ENCODE peak calls at places on chromosomes 6 and 20, in eight cellular contexts. E, F, S, X, B, K, P and G are unnamed samples.

GRCh38 chr6:14270925-14271791 is 153.6 kb downstream of the CD83 start:
- DNase-seq in E (peak), F (no peak), S (peak), X (peak), B (peak), K (peak), P (no peak), G (no peak)

GRCh38 chr6:24827162-24827561 is 28.4 kb upstream of the ARMH2 start:
- DNase-seq in E (no peak), F (no peak), S (no peak), X (no peak), B (no peak), K (no peak), P (no peak), G (no peak)

GRCh38 chr6:21305827-21306469 is 287.6 kb upstream of the SOX4 start:
- DNase-seq in E (peak), F (no peak), S (no peak), X (peak), B (no peak), K (no peak), P (no peak), G (no peak)

GRCh38 chr6:411402-412145 is 20.0 kb downstream of the IRF4 start:
- DNase-seq in E (no peak), F (no peak), S (no peak), X (peak), B (no peak), K (no peak), P (no peak), G (no peak)

GRCh38 chr20:23253524-23253923 is 97.1 kb upstream of the NXT1 start:
- DNase-seq in E (no peak), F (no peak), S (no peak), X (no peak), B (no peak), K (no peak), P (no peak), G (no peak)

GRCh38 chr6:24927985-24928735 is 7.6 kb downstream of the RIPOR2 start:
- DNase-seq in E (no peak), F (no peak), S (no peak), X (no peak), B (no peak), K (no peak), P (no peak), G (no peak)

GRCh38 chr6:7052441-7052936 is 55.3 kb upstream of the RREB1 start:
- DNase-seq in E (no peak), F (peak), S (peak), X (peak), B (no peak), K (no peak), P (no peak), G (no peak)

GRCh38 chr6:11538049-11538798 is 675 bp downstream of the TMEM170B start:
- DNase-seq in E (no peak), F (peak), S (peak), X (peak), B (no peak), K (no peak), P (peak), G (no peak)

GRCh38 chr6:143901885-143902708 is 37.8 kb downstream of the ZC2HC1B start:
- DNase-seq in E (no peak), F (peak), S (no peak), X (no peak), B (no peak), K (no peak), P (no peak), G (no peak)

DNA sequence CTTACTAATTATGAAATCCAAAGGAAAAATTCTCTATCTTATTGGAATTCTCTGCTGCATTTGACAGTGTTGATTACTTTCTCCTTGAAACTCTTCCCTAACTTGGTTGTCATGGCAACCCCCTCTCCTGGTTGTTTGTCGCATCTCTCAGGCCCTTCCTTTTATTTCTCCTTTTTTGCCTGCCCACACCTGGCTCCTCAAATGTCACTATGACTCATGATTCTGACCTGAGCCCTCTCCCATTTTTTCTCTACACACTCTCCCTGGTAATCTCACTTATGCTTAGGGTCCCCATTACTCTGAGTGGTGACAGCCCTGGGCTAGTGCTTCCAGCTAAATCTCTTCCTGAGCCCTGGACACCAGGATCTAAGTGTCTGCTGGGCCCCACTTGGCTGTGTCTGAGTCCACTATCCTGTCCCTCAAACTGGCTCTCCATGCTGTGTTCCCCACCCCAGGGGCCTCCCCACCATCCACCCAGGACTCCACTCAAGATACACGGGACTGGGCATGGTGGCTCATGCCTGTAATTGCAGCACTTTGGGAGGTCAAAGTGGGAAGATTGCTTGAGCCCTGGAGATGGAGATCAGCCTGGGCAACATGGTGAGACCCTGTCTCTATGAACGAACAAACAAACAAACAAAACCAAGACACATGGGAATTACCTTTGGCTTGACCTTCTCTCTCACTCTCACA is 16.5 kb upstream of the NNAT start:
- DNase-seq in E (no peak), F (no peak), S (no peak), X (no peak), B (peak), K (no peak), P (no peak), G (no peak)
- TF ChIP-seq CTCF in E (no peak), F (no peak), S (no peak), X (no peak), B (no peak), K (no peak), P (no peak), G (no peak)

DNA sequence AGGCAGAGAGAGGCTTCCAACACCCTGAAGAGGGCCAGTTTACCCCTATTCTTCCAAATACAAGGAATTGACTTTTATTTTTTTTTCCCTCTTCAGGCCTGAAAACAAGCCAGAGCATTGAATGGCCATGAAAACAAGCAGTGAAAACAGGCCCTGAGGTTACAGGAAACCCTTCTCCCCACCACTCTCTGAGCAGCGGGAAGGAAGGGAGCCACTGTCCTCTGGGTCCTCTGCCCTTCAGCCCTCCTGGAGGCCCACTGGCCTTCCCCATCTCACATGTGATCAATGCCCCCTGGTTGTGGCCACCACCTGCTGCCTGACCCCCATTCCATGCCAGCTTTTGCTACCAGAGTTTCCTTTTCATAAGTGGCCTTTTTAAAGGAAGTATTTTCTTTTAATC is 44.1 kb downstream of the PDYN start:
- DNase-seq in E (no peak), F (no peak), S (peak), X (no peak), B (peak), K (no peak), P (peak), G (no peak)
- TF ChIP-seq CTCF in E (no peak), F (no peak), S (no peak), X (no peak), B (no peak), K (no peak), P (no peak), G (no peak)

DNA sequence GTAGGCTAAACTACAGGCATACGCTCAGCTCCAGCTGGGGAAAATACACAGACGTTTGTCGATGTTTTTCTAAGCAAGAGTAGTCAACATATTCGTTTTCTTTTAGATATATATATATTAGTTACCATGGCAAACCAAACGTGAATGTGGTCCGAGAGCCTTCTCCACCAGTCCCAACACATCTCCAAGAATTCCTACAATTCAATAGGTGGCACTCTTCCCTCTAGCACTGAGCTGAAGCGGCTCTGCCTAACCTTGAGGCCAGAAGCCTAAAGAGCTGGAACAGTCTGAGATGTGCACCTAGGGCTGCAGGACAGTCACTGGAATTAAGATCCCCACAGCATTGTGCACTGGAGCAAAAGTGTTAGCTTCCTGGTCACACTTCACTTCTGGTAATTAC is 70.3 kb upstream of the BEND3 start:
- DNase-seq in E (no peak), F (no peak), S (no peak), X (no peak), B (no peak), K (no peak), P (no peak), G (no peak)
- TF ChIP-seq CTCF in E (peak), F (peak), S (no peak), X (no peak), B (peak), K (no peak), P (no peak), G (peak)

GRCh38 chr6:168193816-168194701 is 115.0 kb upstream of the FRMD1 start:
- DNase-seq in E (no peak), F (no peak), S (no peak), X (peak), B (no peak), K (peak), P (peak), G (no peak)
- TF ChIP-seq CTCF in E (no peak), F (no peak), S (no peak), X (peak), B (no peak), K (peak), P (no peak), G (no peak)

DNA sequence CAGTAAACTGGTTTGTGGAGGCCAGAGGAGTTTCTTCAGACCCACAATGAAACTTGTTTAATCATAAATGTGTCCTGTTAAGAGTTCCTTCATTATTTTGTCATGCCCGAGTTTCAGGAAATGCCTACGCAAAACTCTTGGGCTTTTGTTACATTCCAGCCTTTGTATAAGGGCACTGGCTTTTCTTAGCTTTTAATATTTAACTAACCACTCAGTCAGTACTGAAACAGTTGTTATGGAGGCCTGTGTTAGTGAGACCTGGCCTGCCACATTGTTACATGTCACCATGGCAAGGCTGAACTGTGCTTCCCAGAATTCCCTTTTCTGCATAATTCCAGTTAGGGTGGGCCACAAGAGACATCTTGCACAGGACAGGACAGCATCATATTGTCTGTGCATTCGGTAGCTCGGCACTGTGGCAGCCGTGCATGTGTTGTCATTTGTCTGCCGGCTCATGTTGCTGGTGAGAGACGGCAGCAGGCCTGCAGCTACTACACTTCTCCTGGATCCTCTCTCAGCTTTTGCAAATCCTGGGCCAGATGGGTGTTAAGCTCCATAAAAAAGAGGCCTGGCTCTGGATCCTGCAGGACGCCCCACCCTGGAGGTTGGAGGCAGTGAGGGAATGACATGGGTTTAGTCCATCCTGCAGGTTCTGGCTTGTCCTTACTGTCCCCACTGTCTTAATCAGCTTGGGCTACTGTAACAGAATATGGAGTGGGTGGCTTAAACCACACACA is 128.7 kb upstream of the DTNBP1 start:
- DNase-seq in E (no peak), F (no peak), S (no peak), X (no peak), B (no peak), K (no peak), P (no peak), G (no peak)
- TF ChIP-seq CTCF in E (no peak), F (no peak), S (no peak), X (no peak), B (no peak), K (no peak), P (no peak), G (no peak)

GRCh38 chr20:57902478-57902877 is 192.7 kb upstream of the PMEPA1 start:
- DNase-seq in E (peak), F (no peak), S (no peak), X (peak), B (peak), K (no peak), P (no peak), G (no peak)
- TF ChIP-seq CTCF in E (peak), F (no peak), S (no peak), X (peak), B (peak), K (no peak), P (no peak), G (no peak)

DNA sequence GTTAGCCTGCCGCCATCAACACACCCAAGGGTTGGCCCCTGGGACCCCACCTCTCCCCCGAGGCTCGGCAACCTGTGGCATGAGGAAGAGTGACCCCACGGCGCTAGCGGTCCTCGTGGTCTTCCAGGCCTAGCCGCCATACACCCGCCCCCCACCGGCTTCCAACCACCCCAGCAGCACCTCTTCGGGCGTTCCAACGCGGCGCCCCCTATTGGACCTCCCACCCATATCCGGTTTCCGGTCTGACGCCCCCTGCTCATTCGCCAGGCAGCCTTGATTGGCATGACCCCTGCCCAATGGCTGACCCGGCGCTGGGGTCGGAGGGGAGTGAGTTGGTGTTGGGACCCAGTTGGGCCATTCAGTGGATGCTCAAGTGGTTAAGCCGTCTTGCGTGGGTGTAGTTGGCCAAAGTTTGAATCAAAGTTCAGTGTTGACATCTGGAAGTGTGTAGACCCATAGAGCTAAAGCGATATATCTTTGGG is at the start of gene GNAS-AS1:
- DNase-seq in E (peak), F (peak), S (peak), X (no peak), B (peak), K (no peak), P (peak), G (no peak)
- TF ChIP-seq CTCF in E (peak), F (no peak), S (no peak), X (no peak), B (peak), K (no peak), P (no peak), G (no peak)